ENCODE peak calls at places on chromosomes 5 and 9, in five cellular contexts. J, R, S, H and O are unnamed samples.

GRCh38 chr9:136078498-136079011 is 16.5 kb downstream of the NACC2 start:
- DNase-seq in J (no peak), R (peak; percentile 74), S (no peak), H (no peak), O (no peak)

GRCh38 chr9:121557581-121558422 is 58.2 kb upstream of the GGTA1 start:
- DNase-seq in J (peak; percentile 62), R (peak; percentile 94), S (peak; percentile 78), H (peak; percentile 77), O (no peak)

GRCh38 chr9:70479880-70480291 is 65.4 kb upstream of the KLF9 start:
- DNase-seq in J (peak; percentile 16), R (no peak), S (peak; percentile 67), H (peak; percentile 57), O (no peak)

GRCh38 chr5:150557507-150557872 is 49.6 kb downstream of the NDST1 start:
- DNase-seq in J (no peak), R (no peak), S (no peak), H (no peak), O (no peak)

GRCh38 chr9:137388589-137389427 is 34.2 kb downstream of the EXD3 start:
- DNase-seq in J (no peak), R (no peak), S (no peak), H (no peak), O (no peak)

GRCh38 chr5:95870105-95870672 is 47.7 kb upstream of the GLRX start:
- DNase-seq in J (no peak), R (no peak), S (no peak), H (no peak), O (no peak)

GRCh38 chr5:83972236-83972635 is 251.6 kb upstream of the HAPLN1 start:
- DNase-seq in J (peak; percentile 3), R (no peak), S (no peak), H (no peak), O (no peak)

GRCh38 chr9:16928179-16928945 is 57.9 kb upstream of the BNC2 start:
- DNase-seq in J (no peak), R (no peak), S (no peak), H (no peak), O (no peak)

GRCh38 chr9:78212868-78213267 is 23.0 kb upstream of the CEP78 start:
- DNase-seq in J (no peak), R (no peak), S (no peak), H (no peak), O (no peak)

GRCh38 chr5:169121631-169122420 is 179.1 kb downstream of the SLIT3 start:
- DNase-seq in J (no peak), R (no peak), S (no peak), H (no peak), O (no peak)

GRCh38 chr5:158209219-158209908 is 350.4 kb upstream of the CLINT1 start:
- DNase-seq in J (no peak), R (no peak), S (no peak), H (no peak), O (no peak)

GRCh38 chr9:124879226-124879625 is 17.3 kb downstream of the ARPC5L start:
- DNase-seq in J (no peak), R (no peak), S (no peak), H (no peak), O (no peak)

GRCh38 chr9:22240619-22241018 is 206.0 kb upstream of the DMRTA1 start:
- DNase-seq in J (no peak), R (no peak), S (no peak), H (no peak), O (no peak)

GRCh38 chr9:91562412-91562811 is 138.8 kb upstream of the NFIL3 start:
- DNase-seq in J (no peak), R (no peak), S (no peak), H (no peak), O (no peak)

GRCh38 chr5:113608113-113608551 is 94.6 kb downstream of the YTHDC2 start:
- DNase-seq in J (no peak), R (no peak), S (no peak), H (no peak), O (no peak)

GRCh38 chr9:121620777-121621437 is 30.5 kb upstream of the DAB2IP start:
- DNase-seq in J (no peak), R (no peak), S (no peak), H (no peak), O (peak; percentile 57)

GRCh38 chr9:37420271-37421215 is 2.0 kb upstream of the GRHPR start:
- DNase-seq in J (no peak), R (peak; percentile 9), S (no peak), H (no peak), O (no peak)

GRCh38 chr9:106927916-106928315 is 65.0 kb downstream of the ZNF462 start:
- DNase-seq in J (no peak), R (no peak), S (no peak), H (no peak), O (no peak)

GRCh38 chr9:68530618-68531017 is 10.1 kb downstream of the TMEM252 start:
- DNase-seq in J (peak; percentile 49), R (peak; percentile 82), S (no peak), H (peak; percentile 73), O (no peak)

GRCh38 chr5:120372899-120373298 is 91.2 kb upstream of the PRR16 start:
- DNase-seq in J (no peak), R (no peak), S (no peak), H (peak; percentile 13), O (no peak)

GRCh38 chr5:137248476-137248970 is 250.6 kb downstream of the SPOCK1 start:
- DNase-seq in J (no peak), R (no peak), S (no peak), H (no peak), O (no peak)

GRCh38 chr5:120298981-120299380 is 165.1 kb upstream of the PRR16 start:
- DNase-seq in J (no peak), R (no peak), S (no peak), H (no peak), O (no peak)

GRCh38 chr9:128927731-128928411 is 7.1 kb downstream of the PHYHD1 start:
- DNase-seq in J (peak; percentile 67), R (no peak), S (peak; percentile 46), H (peak; percentile 61), O (peak; percentile 58)

GRCh38 chr9:6708732-6709131 is 49.0 kb upstream of the KDM4C start:
- DNase-seq in J (no peak), R (no peak), S (no peak), H (no peak), O (no peak)

GRCh38 chr5:95317085-95317484 is 32.2 kb upstream of the MCTP1 start:
- DNase-seq in J (no peak), R (no peak), S (no peak), H (no peak), O (no peak)

GRCh38 chr5:927172-928015 is 34.7 kb downstream of the TRIP13 start:
- DNase-seq in J (no peak), R (peak; percentile 41), S (no peak), H (no peak), O (no peak)

GRCh38 chr5:20050262-20050661 is 62.3 kb upstream of the CDH18 start:
- DNase-seq in J (no peak), R (no peak), S (no peak), H (no peak), O (no peak)

GRCh38 chr5:82164957-82165698 is 113.0 kb downstream of the RPS23 start:
- DNase-seq in J (no peak), R (no peak), S (no peak), H (peak; percentile 25), O (no peak)

GRCh38 chr9:19701274-19701673 is 87.6 kb downstream of the SLC24A2 start:
- DNase-seq in J (no peak), R (no peak), S (no peak), H (no peak), O (no peak)